ENCODE peak calls at places on chromosomes 2 and 18, in six cellular contexts. S, A, Q, Z, M and W are unnamed samples.
A peak's percentile ranks its signal among the peaks of the same experiment; 100 is the strongest.

GRCh38 chr2:38271697-38272096 is 105.4 kb downstream of the ATL2 start:
- DNase-seq in S (no peak), A (no peak), Q (no peak), Z (no peak), M (no peak), W (no peak)

GRCh38 chr18:51028201-51028805 is 1.7 kb upstream of the SMAD4 start:
- DNase-seq in A (peak; percentile 62), M (no peak), Z (no peak), Q (no peak), S (no peak), W (no peak)

GRCh38 chr2:188367164-188367563 is 75.5 kb downstream of the GULP1 start:
- DNase-seq in M (no peak), S (no peak), Z (no peak), Q (no peak), A (no peak), W (no peak)

GRCh38 chr2:190978389-190979053 is 35.5 kb downstream of the STAT1 start:
- DNase-seq in A (peak; percentile 48), S (peak; percentile 73), M (peak; percentile 43), Q (no peak), Z (no peak), W (no peak)

GRCh38 chr2:39487398-39488250 is 50.5 kb upstream of the MAP4K3 start:
- DNase-seq in M (no peak), Q (no peak), A (peak; percentile 32), S (peak; percentile 48), Z (no peak), W (no peak)

GRCh38 chr2:36616947-36617346 is 19.0 kb upstream of the FEZ2 start:
- DNase-seq in A (no peak), S (no peak), Z (no peak), Q (no peak), M (no peak), W (no peak)

GRCh38 chr2:109398616-109399015 is 215.2 kb downstream of the SEPTIN10 start:
- DNase-seq in A (no peak), M (no peak), Z (no peak), S (no peak), Q (no peak), W (no peak)

GRCh38 chr18:79487198-79488165 is 91.8 kb downstream of the NFATC1 start:
- DNase-seq in Q (no peak), A (no peak), Z (peak; percentile 54), M (no peak), S (no peak), W (no peak)

GRCh38 chr2:41909584-41909983 is 138.2 kb upstream of the PKDCC start:
- DNase-seq in A (no peak), Z (no peak), M (no peak), Q (no peak), S (no peak), W (no peak)

GRCh38 chr2:168565112-168565511 is 109.0 kb downstream of the CERS6 start:
- DNase-seq in Q (no peak), S (peak; percentile 65), A (peak; percentile 89), Z (no peak), M (no peak), W (no peak)

GRCh38 chr2:203811491-203812221 is 55.9 kb upstream of the CTLA4 start:
- DNase-seq in A (peak; percentile 95), M (peak; percentile 73), Q (no peak), Z (no peak), S (peak; percentile 87), W (no peak)

GRCh38 chr2:104867351-104868080 is 13.6 kb downstream of the POU3F3 start:
- DNase-seq in M (no peak), Z (no peak), A (no peak), Q (no peak), S (no peak), W (peak; percentile 16)

GRCh38 chr18:12327510-12328178 is 19.6 kb downstream of the TUBB6 start:
- DNase-seq in S (peak; percentile 88), Q (peak; percentile 93), A (peak; percentile 81), M (no peak), Z (peak; percentile 70), W (peak; percentile 85)

GRCh38 chr2:229836847-229837246 is 85.0 kb downstream of the TRIP12 start:
- DNase-seq in S (no peak), Q (no peak), Z (no peak), M (no peak), A (no peak), W (no peak)

DNA sequence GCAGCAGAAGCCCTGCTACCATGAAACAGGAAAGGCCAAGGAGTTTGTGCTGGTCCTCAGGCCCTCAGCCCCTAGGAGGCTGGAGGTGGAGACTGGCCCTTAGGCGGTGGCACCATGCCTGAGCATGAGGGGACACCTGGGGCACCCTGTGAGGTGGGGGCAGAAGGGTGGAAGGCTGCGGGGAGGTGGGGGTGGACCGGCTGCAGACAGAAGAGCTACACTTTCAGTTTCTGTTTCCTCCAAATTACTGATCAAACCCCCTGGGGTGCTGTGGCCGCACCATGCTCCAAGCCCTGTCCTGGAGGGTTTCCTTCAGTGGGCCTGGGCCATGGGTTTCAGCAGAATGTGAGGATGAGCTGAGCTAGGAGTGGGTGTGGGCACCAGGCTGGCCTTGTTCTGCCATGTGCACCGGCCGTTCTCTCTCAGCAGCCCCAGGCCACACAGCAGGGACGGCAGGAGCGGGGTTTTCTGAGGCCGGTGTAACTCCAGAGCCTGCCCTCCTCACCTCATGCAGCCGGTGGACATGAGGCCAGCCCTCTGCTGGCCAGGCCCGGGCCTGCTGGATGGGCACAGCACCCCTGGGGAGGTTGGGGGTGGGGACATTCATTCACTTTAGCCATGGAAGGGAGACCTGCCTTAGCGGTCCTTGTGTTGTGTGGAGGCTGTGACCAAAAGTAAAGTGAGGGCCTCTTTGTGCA is 51.5 kb downstream of the PLEKHB2 start:
- DNase-seq in S (no peak), Q (no peak), Z (peak; percentile 45), A (no peak), M (no peak), W (peak; percentile 68)
- TF ChIP-seq CTCF in S (peak; percentile 8), Q (no peak), Z (no peak), A (peak; percentile 5), M (peak; percentile 22), W (no peak)

GRCh38 chr2:201448701-201449100 is 2.6 kb downstream of the TRAK2 start:
- DNase-seq in A (no peak), Q (no peak), Z (no peak), S (no peak), M (no peak), W (no peak)

GRCh38 chr2:201452058-201452736 is 657 bp downstream of the STRADB start:
- DNase-seq in M (no peak), S (no peak), Z (no peak), A (peak; percentile 48), Q (no peak), W (no peak)

GRCh38 chr2:201450910-201451329 is 338 bp downstream of the TRAK2 start:
- DNase-seq in A (peak; percentile 47), Q (no peak), S (peak; percentile 46), M (no peak), Z (no peak), W (no peak)

GRCh38 chr2:201452856-201453643 is 1.5 kb downstream of the STRADB start:
- DNase-seq in Q (no peak), M (no peak), Z (no peak), A (no peak), S (no peak), W (no peak)

DNA sequence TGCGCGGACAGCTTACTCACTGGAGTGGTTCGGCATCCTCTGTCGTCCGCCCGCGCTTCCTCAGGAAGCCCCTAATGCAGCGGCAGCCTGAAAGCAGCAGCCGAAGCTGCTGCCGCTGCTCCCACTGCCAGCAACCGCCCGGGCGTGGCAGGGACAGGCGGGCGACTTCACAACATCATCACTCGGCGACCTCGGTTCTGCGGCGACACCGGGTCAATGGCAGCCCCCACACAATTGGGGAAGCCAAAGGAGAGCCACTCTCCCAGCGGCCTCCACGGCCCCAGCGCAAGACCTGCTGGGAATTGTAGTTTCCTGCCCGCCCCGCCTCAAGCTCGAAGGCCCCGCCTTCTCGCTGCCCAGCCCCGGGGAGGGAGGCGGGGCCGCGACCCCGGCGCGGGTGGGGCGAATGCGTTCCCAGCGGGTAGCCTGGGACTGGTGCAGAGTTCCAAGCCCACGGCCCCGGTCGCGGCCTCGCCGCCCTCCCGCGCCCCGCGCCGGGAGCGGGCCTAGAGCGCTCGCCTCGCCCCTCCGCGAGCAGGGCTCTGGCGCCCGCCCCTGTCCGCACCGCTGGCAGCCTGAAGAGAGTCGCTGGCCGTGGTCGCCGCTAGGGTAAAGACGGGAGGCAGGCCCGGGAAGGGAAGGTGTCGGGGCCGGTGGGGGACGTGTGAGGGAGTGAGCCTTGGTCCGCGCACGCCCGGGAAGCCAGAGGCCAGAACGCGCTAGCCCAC is at the start of the genes STRADB and TRAK2:
- DNase-seq in M (peak; percentile 74), S (peak; percentile 94), A (peak; percentile 91), Z (peak; percentile 94), Q (peak; percentile 90), W (peak; percentile 97)
- TF ChIP-seq CTCF in M (peak; percentile 44), S (peak; percentile 19), A (no peak), Z (peak; percentile 48), Q (peak; percentile 20), W (no peak)

DNA sequence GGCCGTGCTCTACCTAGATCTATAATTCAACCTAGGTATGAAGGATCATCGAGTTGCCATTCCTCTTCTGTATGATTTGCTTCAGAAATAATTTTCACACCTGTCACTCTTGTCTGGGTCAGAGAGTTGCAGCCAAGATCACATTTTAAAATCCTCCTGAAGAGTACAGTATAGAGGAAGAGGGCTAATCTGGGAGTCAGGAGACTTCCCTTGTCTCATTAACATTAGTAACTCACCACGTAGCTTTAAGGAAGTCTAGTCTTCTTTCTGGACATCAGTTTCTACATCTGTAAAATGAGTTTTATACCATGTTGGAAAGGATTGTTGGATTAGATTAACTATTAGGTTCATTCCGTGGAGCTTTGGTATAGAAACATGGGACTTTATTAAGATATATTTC is 109.4 kb downstream of the TDRD15 start:
- DNase-seq in Q (no peak), A (no peak), Z (no peak), M (no peak), S (no peak), W (no peak)
- TF ChIP-seq CTCF in Q (no peak), A (no peak), Z (no peak), M (no peak), S (no peak), W (no peak)

GRCh38 chr2:189521686-189522434 is 58.7 kb downstream of the SLC40A1 start:
- DNase-seq in S (no peak), Q (no peak), A (no peak), Z (no peak), M (no peak), W (no peak)
- TF ChIP-seq CTCF in S (no peak), Q (no peak), A (no peak), Z (no peak), M (no peak), W (no peak)

DNA sequence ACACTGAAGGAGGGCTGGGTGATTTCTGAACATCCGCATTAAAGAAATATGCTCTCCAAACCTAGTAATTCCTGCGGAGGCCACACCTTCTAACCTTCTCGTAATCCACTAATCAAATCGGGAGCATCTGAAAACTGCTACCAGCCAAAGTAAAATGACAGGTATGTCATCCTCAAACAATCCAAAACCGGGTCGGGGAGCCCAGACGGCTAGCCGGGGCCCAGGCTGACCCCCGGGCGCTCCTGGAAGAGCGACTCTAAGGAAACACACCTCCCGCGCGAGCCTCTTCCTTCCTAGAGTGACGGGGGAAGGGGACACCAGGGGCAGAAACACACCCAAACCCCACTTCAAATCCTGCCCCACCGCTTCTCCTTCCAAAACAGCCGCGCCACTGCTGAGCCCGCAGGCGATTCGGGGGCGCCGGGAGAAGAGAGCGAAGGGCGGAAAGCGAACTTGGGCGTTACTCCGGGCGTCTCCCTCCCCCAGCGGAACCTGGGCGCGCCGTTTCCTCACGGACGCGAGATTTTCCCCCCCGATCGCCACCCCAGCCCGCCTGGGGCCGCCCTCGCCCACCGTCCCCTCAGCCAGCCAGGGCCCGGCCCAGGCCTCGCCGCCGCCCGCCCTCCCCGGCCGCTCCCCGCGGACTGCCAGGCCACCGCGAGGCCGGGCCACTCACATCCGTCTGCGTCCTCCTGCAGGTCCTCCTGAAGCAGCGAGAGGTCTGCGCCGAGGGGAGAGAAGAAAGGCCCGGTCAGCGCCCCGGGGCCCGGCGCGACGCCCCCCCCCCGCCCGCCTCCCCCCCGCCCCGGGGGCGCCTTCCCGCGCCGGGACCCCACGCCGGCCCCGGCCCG is 584 bp downstream of the PPP4R1 start:
- DNase-seq in S (peak; percentile 47), M (no peak), Q (peak; percentile 77), A (no peak), Z (peak; percentile 63), W (peak; percentile 76)
- TF ChIP-seq CTCF in S (no peak), M (no peak), Q (no peak), A (no peak), Z (no peak), W (no peak)